ENCODE peak calls at places on chromosomes 1 and 21, in five cellular contexts. X, D, J, Q and M are unnamed samples.

GRCh38 chr1:216600730-216601426 is 122.4 kb downstream of the ESRRG start:
- DNase-seq in D (peak; percentile 78), Q (peak; percentile 71), J (peak; percentile 70), X (no peak), M (peak; percentile 71)

GRCh38 chr1:71413441-71414170 is 332.8 kb upstream of the ZRANB2 start:
- DNase-seq in D (no peak), X (no peak), Q (no peak), J (no peak), M (no peak)

GRCh38 chr1:58885998-58886397 is 102.2 kb upstream of the JUN start:
- DNase-seq in Q (no peak), X (no peak), J (peak; percentile 37), D (no peak), M (no peak)

GRCh38 chr1:109884242-109884891 is 26.3 kb upstream of the CSF1 start:
- DNase-seq in X (no peak), J (no peak), D (no peak), Q (peak; percentile 33), M (no peak)

GRCh38 chr1:232905324-232906034 is 44.9 kb upstream of the NTPCR start:
- DNase-seq in D (peak; percentile 20), J (no peak), X (no peak), Q (no peak), M (no peak)

GRCh38 chr1:29282924-29283803 is 46.8 kb downstream of the PTPRU start:
- DNase-seq in X (peak; percentile 99), J (no peak), D (peak; percentile 40), Q (peak; percentile 29), M (peak; percentile 76)

GRCh38 chr1:31855038-31855845 is 39.4 kb upstream of the SPOCD1 start:
- DNase-seq in D (peak; percentile 75), Q (no peak), J (no peak), X (no peak), M (peak; percentile 31)

GRCh38 chr1:246788895-246789338 is 64.7 kb downstream of the SCCPDH start:
- DNase-seq in J (no peak), X (peak; percentile 34), D (no peak), Q (no peak), M (no peak)

GRCh38 chr1:185045793-185046441 is 559 bp downstream of the RNF2 start:
- DNase-seq in D (peak; percentile 31), X (peak; percentile 74), J (peak; percentile 27), Q (peak; percentile 30), M (peak; percentile 38)

GRCh38 chr1:165355977-165356811 is at the start of gene LMX1A:
- DNase-seq in X (no peak), D (no peak), Q (no peak), J (no peak), M (no peak)

GRCh38 chr21:38447611-38448010 is 50.7 kb downstream of the ERG start:
- DNase-seq in X (no peak), Q (no peak), D (no peak), J (no peak), M (no peak)

GRCh38 chr1:45908613-45909140 is 105.3 kb downstream of the MAST2 start:
- DNase-seq in D (no peak), X (no peak), J (no peak), Q (no peak), M (no peak)

GRCh38 chr1:160739098-160739511 is at the start of gene SLAMF7:
- DNase-seq in Q (no peak), J (no peak), X (no peak), D (no peak), M (peak; percentile 23)

GRCh38 chr1:193346085-193346484 is 159.7 kb upstream of the B3GALT2 start:
- DNase-seq in J (no peak), D (no peak), Q (no peak), X (no peak), M (no peak)

GRCh38 chr1:41225495-41225894 is 16.6 kb downstream of the SCMH1 start:
- DNase-seq in D (no peak), J (no peak), X (no peak), Q (no peak), M (no peak)

GRCh38 chr1:31878018-31878417 is 60.1 kb downstream of the PTP4A2 start:
- DNase-seq in X (no peak), D (no peak), Q (no peak), J (no peak), M (no peak)

GRCh38 chr1:215376544-215377264 is 190.4 kb upstream of the KCTD3 start:
- DNase-seq in J (no peak), X (no peak), Q (no peak), D (no peak), M (no peak)

GRCh38 chr1:8880068-8880676 is 1.7 kb upstream of the ENO1 start:
- DNase-seq in X (peak; percentile 67), Q (peak; percentile 75), J (peak; percentile 74), D (peak; percentile 97), M (no peak)

GRCh38 chr21:36388835-36389234 is 3.6 kb downstream of the CHAF1B start:
- DNase-seq in D (peak; percentile 54), Q (no peak), J (peak; percentile 53), X (no peak), M (no peak)

GRCh38 chr1:18385239-18385790 is 95.4 kb upstream of the KLHDC7A start:
- DNase-seq in X (no peak), D (no peak), J (no peak), Q (peak; percentile 46), M (no peak)

GRCh38 chr1:244801246-244801645 is 34.2 kb upstream of the COX20 start:
- DNase-seq in J (peak; percentile 36), Q (no peak), X (peak; percentile 62), D (peak; percentile 13), M (no peak)

GRCh38 chr1:88145752-88146151 is 538.3 kb upstream of the PKN2 start:
- DNase-seq in D (peak; percentile 10), X (no peak), Q (no peak), J (no peak), M (no peak)

GRCh38 chr1:37635309-37635902 is 714 bp upstream of the RSPO1 start:
- DNase-seq in Q (no peak), X (no peak), D (no peak), J (no peak), M (no peak)

GRCh38 chr21:16821588-16821987 is 691.3 kb upstream of the CXADR start:
- DNase-seq in X (no peak), Q (no peak), D (no peak), J (no peak), M (no peak)

GRCh38 chr1:151737479-151737878 is 16.2 kb downstream of the RIIAD1 start:
- DNase-seq in J (no peak), X (no peak), D (no peak), Q (no peak), M (no peak)

GRCh38 chr1:150613061-150613920 is 16.1 kb downstream of the ENSA start:
- DNase-seq in D (peak; percentile 98), X (peak; percentile 30), Q (no peak), J (peak; percentile 44), M (peak; percentile 47)

GRCh38 chr1:3772715-3773571 is at the start of gene SMIM1:
- DNase-seq in D (no peak), X (no peak), J (peak; percentile 47), Q (no peak), M (no peak)

GRCh38 chr1:91541918-91542533 is 41.4 kb downstream of the CDC7 start:
- DNase-seq in Q (no peak), X (no peak), D (no peak), J (no peak), M (no peak)

DNA sequence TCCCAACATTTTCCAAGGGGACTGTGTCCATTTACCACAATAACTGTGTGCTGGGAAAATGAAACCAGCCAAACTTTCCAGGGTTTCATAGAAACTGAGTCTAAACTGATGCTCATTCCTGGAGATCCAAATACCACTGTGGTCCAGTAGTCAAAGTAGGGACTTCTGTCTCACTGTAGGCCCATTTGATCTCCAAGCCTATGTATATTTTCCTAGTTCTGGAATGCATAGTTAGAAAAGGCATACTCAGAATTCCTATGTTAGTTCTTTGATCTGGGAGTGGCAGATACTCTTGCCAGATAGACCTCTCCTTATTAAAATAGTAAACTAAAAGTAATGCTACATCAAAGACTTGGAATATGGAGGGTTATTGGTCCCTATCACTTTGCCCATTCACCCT is 10.5 kb upstream of the SGIP1 start:
- DNase-seq in X (no peak), J (no peak), D (no peak), Q (no peak), M (no peak)
- TF ChIP-seq POLR2A in X (no peak), J (no peak), D (no peak), Q (no peak), M (no peak)

DNA sequence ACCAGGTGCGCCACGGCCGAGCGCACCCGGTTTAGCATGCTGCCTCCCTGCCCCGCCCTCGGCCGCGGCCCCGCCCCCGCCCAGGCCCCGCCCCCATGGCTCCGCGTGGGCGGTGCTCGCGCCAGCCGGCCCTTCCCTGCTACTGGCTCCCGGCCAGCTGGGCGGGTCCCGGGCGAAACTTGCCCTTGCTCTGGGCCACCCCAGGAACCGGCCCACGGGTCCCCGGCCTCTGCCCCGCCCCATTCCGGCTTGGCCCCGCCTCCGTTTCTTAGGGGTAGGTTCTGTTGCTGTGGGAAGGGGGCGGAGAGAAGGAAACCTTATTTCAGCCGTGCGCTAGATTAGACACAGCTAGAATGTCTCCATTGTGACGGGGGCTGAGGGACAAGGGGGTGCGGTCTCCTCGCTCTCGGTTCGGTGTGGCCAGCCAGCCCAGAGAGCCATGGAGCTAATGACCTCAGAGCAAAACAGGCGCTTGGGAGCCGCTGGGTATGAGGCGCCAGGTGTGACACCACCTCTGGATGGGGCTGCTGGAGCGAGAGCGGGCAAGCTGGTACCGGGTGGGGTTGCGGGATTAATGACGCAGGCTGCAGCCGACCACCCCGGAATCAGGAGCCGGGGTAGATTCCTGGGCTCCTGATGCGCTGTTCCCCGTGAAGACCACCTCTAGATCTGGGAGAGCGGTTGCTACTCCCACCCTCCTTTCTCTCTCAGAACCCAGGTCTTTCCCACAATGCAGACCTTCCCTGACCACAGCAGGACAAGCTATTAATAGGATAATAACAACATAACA is at the start of gene PPM1J:
- DNase-seq in Q (peak; percentile 98), D (peak; percentile 83), J (peak; percentile 99), X (peak; percentile 100), M (peak; percentile 93)
- TF ChIP-seq POLR2A in Q (peak; percentile 26), D (no peak), J (no peak), X (no peak), M (no peak)

GRCh38 chr1:20483833-20484525 is 2.0 kb downstream of the CAMK2N1 start:
- DNase-seq in Q (peak; percentile 22), D (peak; percentile 22), J (peak; percentile 20), X (no peak), M (no peak)

GRCh38 chr1:20485527-20486456 is at the start of gene CAMK2N1:
- DNase-seq in X (peak; percentile 91), J (peak; percentile 67), D (peak; percentile 67), Q (peak; percentile 78), M (peak; percentile 70)

GRCh38 chr1:20484526-20485462 is 1.2 kb downstream of the CAMK2N1 start:
- DNase-seq in Q (peak; percentile 37), D (no peak), X (no peak), J (no peak), M (no peak)

GRCh38 chr1:20487236-20487590 is 1.2 kb upstream of the CAMK2N1 start:
- DNase-seq in X (no peak), J (no peak), Q (no peak), D (no peak), M (no peak)

GRCh38 chr1:20486457-20487235 is 636 bp upstream of the CAMK2N1 start:
- DNase-seq in J (peak; percentile 76), D (peak; percentile 61), Q (peak; percentile 86), X (peak; percentile 93), M (no peak)
- TF ChIP-seq POLR2A in J (no peak), D (peak; percentile 63), Q (peak; percentile 18), X (peak; percentile 42), M (no peak)

DNA sequence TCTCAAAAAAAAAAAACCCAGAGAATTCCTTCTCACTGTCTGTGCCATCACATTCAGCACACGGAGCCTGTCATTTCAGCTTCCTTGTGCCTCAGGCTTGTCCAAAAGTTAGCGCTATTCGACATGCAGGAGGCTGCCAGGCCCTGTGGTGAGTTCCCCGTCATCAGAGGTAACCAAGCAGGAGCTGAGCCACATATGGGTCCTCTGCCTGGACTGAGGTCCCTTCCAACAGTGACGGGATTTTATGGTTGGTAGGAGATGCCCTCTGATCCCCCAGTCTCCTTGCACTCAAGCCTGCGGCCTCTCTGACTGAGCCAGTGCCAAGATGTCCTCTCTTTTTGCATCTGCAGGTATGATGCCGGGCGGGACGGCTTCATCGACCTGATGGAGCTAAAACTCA is 12.7 kb upstream of the CTRC start:
- DNase-seq in D (no peak), X (no peak), J (no peak), Q (no peak), M (no peak)
- TF ChIP-seq POLR2A in D (no peak), X (no peak), J (no peak), Q (no peak), M (no peak)